ENCODE peak calls at places on chromosomes 3 and 15, in eight cellular contexts. X is naive thymus-derived CD4-positive, alpha-beta T cell; B is HEK293T; S is fibroblast of pulmonary artery; C is CD4-positive, alpha-beta T cell; D is iris pigment epithelial cell; K is C1 segment of cervical spinal cord; I is G401. R is an unnamed sample.

GRCh38 chr3:72039677-72040076 is 254.7 kb upstream of the PROK2 start:
- DNase-seq in X (no peak), B (no peak), S (no peak), C (no peak), D (no peak), K (no peak), I (no peak), R (no peak)

GRCh38 chr15:95812491-95812890 is 518.0 kb upstream of the NR2F2 start:
- DNase-seq in X (no peak), B (no peak), S (peak; percentile 70), C (no peak), D (peak; percentile 52), K (no peak), I (no peak), R (no peak)

GRCh38 chr3:27714101-27714526 is 8.0 kb downstream of the EOMES start:
- DNase-seq in X (no peak), B (no peak), S (no peak), C (no peak), D (no peak), K (no peak), I (peak; percentile 39), R (no peak)

GRCh38 chr3:52244061-52244628 is 1.4 kb upstream of the PPM1M start:
- DNase-seq in X (no peak), B (no peak), S (peak; percentile 44), C (peak; percentile 2), D (peak; percentile 28), K (no peak), I (no peak), R (no peak)

GRCh38 chr3:66789584-66790237 is 208.4 kb upstream of the KBTBD8 start:
- DNase-seq in X (no peak), B (no peak), S (no peak), C (no peak), D (no peak), K (no peak), I (no peak), R (no peak)

GRCh38 chr15:53716909-53717878 is 42.3 kb downstream of the WDR72 start:
- DNase-seq in X (no peak), B (no peak), S (peak; percentile 0), C (no peak), D (no peak), K (no peak), I (peak; percentile 47), R (peak; percentile 5)

GRCh38 chr3:30349507-30349906 is 256.9 kb upstream of the TGFBR2 start:
- DNase-seq in X (no peak), B (no peak), S (peak; percentile 25), C (no peak), D (no peak), K (no peak), I (no peak), R (no peak)

GRCh38 chr3:165196577-165197561 is 685 bp upstream of the SLITRK3 start:
- DNase-seq in X (no peak), B (peak; percentile 18), S (no peak), C (no peak), D (no peak), K (no peak), I (peak; percentile 64), R (no peak)

GRCh38 chr3:44439499-44440295 is 37.8 kb downstream of the ZNF445 start:
- DNase-seq in X (peak; percentile 14), B (no peak), S (peak; percentile 99), C (peak; percentile 50), D (peak; percentile 92), K (peak; percentile 3), I (no peak), R (no peak)

GRCh38 chr3:39750677-39751076 is 58.7 kb upstream of the MYRIP start:
- DNase-seq in X (no peak), B (no peak), S (no peak), C (no peak), D (no peak), K (no peak), I (no peak), R (no peak)

GRCh38 chr15:75170711-75171341 is 30.9 kb upstream of the C15orf39 start:
- DNase-seq in X (no peak), B (no peak), S (peak; percentile 38), C (no peak), D (no peak), K (no peak), I (no peak), R (no peak)

GRCh38 chr3:40104441-40104840 is 205.1 kb upstream of the EIF1B start:
- DNase-seq in X (no peak), B (no peak), S (no peak), C (no peak), D (no peak), K (no peak), I (no peak), R (no peak)

R was measured in SHP77 treated with DMSO at 0.1 percent for 48 hours.